ENCODE peak calls at places on chromosomes 6 and 20, in four cellular contexts. E, Y, R and B are unnamed samples.

GRCh38 chr20:50399003-50399916 is 110.9 kb upstream of the PTPN1 start:
- DNase-seq in E (peak; percentile 41), Y (no peak), R (peak; percentile 99), B (no peak)

GRCh38 chr6:154500769-154501171 is 9.7 kb downstream of the CNKSR3 start:
- DNase-seq in Y (no peak), E (peak; percentile 40), R (peak; percentile 66), B (no peak)

GRCh38 chr20:23867152-23867776 is 12.3 kb downstream of the CST5 start:
- DNase-seq in E (no peak), R (no peak), Y (no peak), B (peak; percentile 53)

GRCh38 chr6:167662104-167662880 is 164.4 kb upstream of the AFDN start:
- DNase-seq in Y (no peak), R (no peak), E (no peak), B (no peak)

GRCh38 chr6:108619431-108620197 is 58.9 kb downstream of the FOXO3 start:
- DNase-seq in E (no peak), Y (no peak), R (no peak), B (no peak)

GRCh38 chr20:45810191-45810590 is 2.3 kb upstream of the UBE2C start:
- DNase-seq in Y (no peak), R (no peak), E (no peak), B (no peak)

GRCh38 chr6:29964553-29964903 is 22.2 kb downstream of the HLA-A start:
- DNase-seq in Y (no peak), R (no peak), E (no peak), B (no peak)

GRCh38 chr6:45115696-45116095 is 212.4 kb upstream of the RUNX2 start:
- DNase-seq in E (no peak), Y (no peak), R (no peak), B (no peak)

GRCh38 chr6:91142154-91142553 is 555.3 kb upstream of the MAP3K7 start:
- DNase-seq in E (no peak), R (no peak), Y (no peak), B (no peak)

GRCh38 chr6:89828988-89829590 is 591 bp upstream of the CASP8AP2 start:
- DNase-seq in Y (no peak), E (no peak), R (no peak), B (no peak)

GRCh38 chr6:14068133-14068532 is 49.4 kb upstream of the CD83 start:
- DNase-seq in E (no peak), Y (no peak), R (no peak), B (no peak)

GRCh38 chr20:17645546-17646208 is 36.4 kb downstream of the RRBP1 start:
- DNase-seq in R (no peak), E (no peak), Y (no peak), B (no peak)

GRCh38 chr6:30156262-30156599 is 4.8 kb downstream of the TRIM10 start:
- DNase-seq in E (peak; percentile 72), R (peak; percentile 49), Y (no peak), B (no peak)

DNA sequence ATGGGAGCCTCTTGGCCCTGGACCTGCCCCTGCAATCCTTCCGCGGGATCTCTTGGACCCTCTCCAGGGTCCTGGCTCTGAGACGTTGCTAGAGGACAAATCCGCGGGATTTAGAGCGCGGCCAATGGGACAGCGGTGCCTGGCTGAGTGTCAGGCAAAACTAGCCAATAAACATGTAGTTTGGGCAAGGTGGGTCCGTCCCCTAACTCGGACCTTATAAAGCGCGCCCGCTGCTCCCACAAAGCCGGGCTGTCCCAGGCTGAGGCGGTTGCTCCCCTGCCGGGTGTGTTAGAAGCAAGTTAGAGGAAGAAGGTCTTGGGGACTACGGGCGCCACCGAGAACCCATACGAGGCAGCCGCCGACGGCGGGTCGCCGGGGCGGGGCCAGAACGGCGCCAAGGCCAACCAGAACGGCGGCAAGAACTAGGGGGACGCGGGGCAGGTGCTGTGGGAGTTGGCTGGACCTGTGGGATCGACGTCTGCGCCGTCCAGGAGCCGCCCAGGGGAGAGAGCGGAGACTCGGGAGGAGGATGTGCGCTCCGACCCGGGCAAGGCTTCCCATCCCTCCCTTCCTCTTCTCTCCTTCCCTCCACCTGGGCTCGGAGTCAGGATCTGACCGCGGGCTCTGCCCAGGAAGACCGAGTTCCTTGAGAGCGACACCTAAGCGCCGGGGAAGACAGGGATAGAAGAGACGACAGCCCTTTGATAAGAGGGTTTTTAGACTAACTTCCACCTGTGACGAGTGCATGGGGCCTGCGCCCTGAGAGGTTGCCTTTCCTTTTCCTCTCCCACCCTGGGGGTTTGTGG is 6.5 kb upstream of the TMEM14A start:
- DNase-seq in R (peak; percentile 97), Y (peak; percentile 83), E (peak; percentile 90), B (peak; percentile 93)
- TF ChIP-seq POLR2A in R (peak; percentile 98), Y (peak; percentile 95), E (peak; percentile 94), B (peak; percentile 95)

DNA sequence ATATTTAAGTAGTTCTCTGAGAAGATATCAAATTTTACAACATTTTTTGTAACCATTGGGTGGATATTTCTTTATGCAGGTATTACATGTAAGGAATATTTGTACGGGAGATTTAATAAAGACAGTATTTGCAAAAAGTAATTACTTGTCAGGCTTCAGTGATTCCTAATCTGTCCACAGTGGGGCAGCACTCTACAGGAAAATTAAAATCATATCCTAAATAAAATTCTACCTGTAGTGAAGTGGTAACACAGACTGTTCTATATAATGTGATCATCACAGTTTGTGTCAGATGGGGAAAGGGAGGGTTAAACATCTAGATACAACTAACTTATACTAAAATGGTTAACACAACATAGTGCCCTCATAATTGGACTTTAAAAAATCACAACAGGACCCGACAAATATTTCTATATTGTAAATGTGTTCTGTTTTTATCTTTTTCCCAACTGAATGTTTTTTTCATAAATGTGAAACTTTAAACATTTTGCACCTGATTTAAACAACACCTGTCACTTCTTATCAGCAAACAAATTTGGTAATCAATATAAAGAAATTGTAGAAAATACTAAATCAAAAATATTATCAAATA is 145.6 kb upstream of the MANEA start:
- DNase-seq in E (peak; percentile 18), R (peak; percentile 9), Y (no peak), B (peak; percentile 59)
- TF ChIP-seq RFX5 in E (no peak), R (no peak), Y (no peak), B (no peak)

GRCh38 chr6:3813150-3813780 is 35.9 kb upstream of the FAM50B start:
- DNase-seq in E (peak; percentile 53), R (peak; percentile 33), Y (no peak), B (no peak)
- TF ChIP-seq POLR2AphosphoS5 in E (no peak), R (no peak), Y (no peak), B (no peak)

DNA sequence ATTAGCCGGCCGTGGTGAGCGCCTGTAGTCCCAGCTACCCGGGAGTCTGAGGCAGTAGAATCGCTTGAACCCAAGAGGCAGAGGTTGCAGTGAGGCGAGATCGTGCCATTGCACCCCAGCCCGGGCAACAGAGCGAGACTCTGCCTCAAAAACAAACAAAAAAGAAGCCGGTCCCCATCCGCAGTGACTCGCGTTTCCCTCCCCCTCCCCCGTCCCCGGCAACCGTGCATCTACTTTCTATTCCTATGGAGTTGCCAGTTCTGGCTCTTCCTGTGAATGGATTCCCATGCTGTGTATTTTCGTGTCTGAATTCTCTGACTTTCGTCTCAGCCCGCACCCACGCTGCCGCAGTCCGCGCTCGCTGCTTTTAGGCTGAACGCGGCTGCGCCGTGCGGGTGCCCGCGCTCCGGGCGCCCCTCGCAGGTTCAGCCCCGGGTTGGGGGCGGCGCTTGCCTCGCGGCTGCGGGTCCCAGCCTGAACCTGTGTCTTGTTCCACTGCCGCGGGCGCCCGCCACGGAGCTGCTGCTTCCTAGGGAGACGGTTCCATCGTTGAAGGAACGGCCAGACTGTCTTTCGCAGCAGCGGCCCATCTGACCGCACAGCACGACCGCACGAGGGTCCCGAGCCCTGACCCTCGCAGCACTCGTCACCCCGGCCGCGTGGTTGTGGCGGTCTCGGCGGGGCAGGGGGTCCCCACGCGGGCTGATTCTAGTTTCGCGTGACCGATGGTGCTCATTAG is 1.1 kb upstream of the MRGBP start:
- DNase-seq in Y (no peak), E (peak; percentile 65), R (peak; percentile 77), B (no peak)
- TF ChIP-seq POLR2A in Y (peak; percentile 67), E (peak; percentile 73), R (peak; percentile 76), B (no peak)

GRCh38 chr6:166473886-166474596 is 91.3 kb upstream of the MPC1 start:
- DNase-seq in Y (no peak), R (no peak), E (no peak), B (no peak)

GRCh38 chr6:166476634-166477215 is 94.0 kb upstream of the MPC1 start:
- DNase-seq in R (no peak), Y (no peak), E (no peak), B (no peak)

GRCh38 chr6:166474721-166475565 is 92.2 kb upstream of the MPC1 start:
- DNase-seq in E (no peak), Y (no peak), R (no peak), B (no peak)

GRCh38 chr6:166477647-166478365 is 95.1 kb upstream of the MPC1 start:
- DNase-seq in E (no peak), R (no peak), Y (no peak), B (no peak)

DNA sequence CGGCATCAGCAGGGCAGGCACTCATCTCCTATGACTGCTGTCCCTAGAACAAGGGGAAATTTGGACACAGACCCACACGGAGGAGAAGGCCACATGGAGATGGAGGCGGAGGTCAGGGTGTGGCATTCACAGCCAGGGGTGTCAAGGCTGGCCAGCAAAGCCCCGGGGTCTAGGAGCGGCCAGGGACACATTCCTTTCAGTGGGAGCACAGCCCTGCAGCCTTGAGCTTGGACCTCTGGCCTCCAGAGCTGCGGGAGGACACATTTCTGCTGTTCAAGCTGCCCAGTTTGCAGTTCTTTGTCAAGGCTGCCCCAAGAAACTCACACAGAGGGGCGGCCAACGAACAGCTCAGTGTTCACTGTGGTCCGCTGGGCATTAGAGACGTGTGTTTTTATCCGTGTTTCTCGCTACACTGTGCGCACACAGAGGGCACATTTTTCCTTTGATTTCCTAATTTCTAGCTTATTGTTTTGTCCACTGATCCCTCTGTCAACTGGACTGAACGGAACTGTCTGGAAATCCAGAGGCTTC is 93.4 kb upstream of the MPC1 start:
- DNase-seq in Y (no peak), E (no peak), R (no peak), B (no peak)
- TF ChIP-seq RFX5 in Y (no peak), E (no peak), R (no peak), B (no peak)